ENCODE peak calls at places on chromosomes 1 and 21, in six cellular contexts. V is mesenchymal stem cell, B is IMR-90, L is H9, Z is H1, H is trophoblast cell. I is an unnamed sample.

GRCh38 chr1:16068356-16069270 is 4.8 kb downstream of the FAM131C start:
- DNase-seq in L (no peak), H (no peak), B (peak; percentile 20), V (peak; percentile 36), Z (no peak), I (no peak)

GRCh38 chr21:45531393-45532215 is 10.6 kb downstream of the SLC19A1 start:
- DNase-seq in L (no peak), Z (peak; percentile 45), H (no peak), B (no peak), V (no peak), I (no peak)

GRCh38 chr1:25167269-25168192 is 64.8 kb downstream of the SYF2 start:
- DNase-seq in V (no peak), H (no peak), Z (peak; percentile 43), L (no peak), B (no peak), I (no peak)

GRCh38 chr1:25148673-25149300 is 83.5 kb downstream of the SYF2 start:
- DNase-seq in Z (peak; percentile 49), V (no peak), H (peak; percentile 26), B (no peak), L (peak; percentile 52), I (no peak)

GRCh38 chr1:168628807-168629206 is 52.4 kb downstream of the XCL1 start:
- DNase-seq in V (peak; percentile 38), B (peak; percentile 5), H (peak; percentile 22), L (no peak), Z (no peak), I (no peak)

GRCh38 chr21:15893902-15894301 is 164.1 kb downstream of the USP25 start:
- DNase-seq in L (no peak), H (no peak), B (no peak), V (no peak), Z (no peak), I (no peak)

GRCh38 chr1:160127865-160128523 is 12.4 kb downstream of the ATP1A2 start:
- DNase-seq in V (peak; percentile 79), L (no peak), H (peak; percentile 43), B (peak; percentile 60), Z (no peak), I (no peak)

GRCh38 chr1:220784751-220785150 is 2.0 kb upstream of the MTARC1 start:
- DNase-seq in V (no peak), L (no peak), H (no peak), B (no peak), Z (no peak), I (no peak)

GRCh38 chr1:30540611-30541192 is 182.7 kb downstream of the MATN1 start:
- DNase-seq in L (no peak), B (no peak), Z (no peak), H (peak; percentile 2), V (no peak), I (no peak)

GRCh38 chr21:41601573-41602371 is 93.8 kb upstream of the TMPRSS2 start:
- DNase-seq in H (no peak), Z (no peak), L (no peak), V (no peak), B (peak; percentile 13), I (no peak)

DNA sequence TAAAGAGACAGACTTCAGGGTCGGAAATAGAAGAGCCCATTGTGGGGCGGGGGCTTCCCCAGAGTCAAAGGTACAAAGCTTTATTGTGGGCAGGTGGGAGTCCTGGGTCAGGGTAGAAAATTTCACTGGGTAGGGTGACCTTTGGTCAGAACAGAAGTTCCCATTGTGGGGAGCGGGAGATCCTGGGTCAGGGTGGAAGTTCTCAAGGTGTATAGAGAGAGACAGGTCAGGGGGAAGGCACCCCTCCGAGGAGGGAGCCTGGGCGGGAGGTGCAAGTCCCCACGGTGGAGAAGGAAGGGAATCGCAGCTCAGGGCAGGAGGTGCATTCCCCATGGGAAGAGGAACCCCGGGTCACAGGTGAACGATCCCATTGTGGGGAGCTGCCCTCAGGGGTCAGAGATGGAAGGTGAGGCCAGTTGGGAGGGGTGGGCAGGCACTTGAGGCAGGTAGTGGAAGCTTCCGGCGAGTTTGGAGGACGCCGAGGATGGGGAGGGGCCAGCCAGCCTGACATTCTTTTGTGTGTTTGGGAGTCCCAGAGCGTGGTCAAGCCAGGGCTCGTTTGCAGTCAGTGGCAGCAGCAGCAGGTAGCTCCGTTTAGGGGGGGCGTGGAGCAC is 596 bp downstream of the LYPLA2 start:
- DNase-seq in H (peak; percentile 60), Z (peak; percentile 63), L (peak; percentile 82), V (no peak), B (no peak), I (no peak)
- H3K27ac ChIP-seq in H (no peak overlapping the region), Z (no peak overlapping the region), L (no peak overlapping the region), V (peak overlapping the region; percentile 0), B (peak overlapping the region; percentile 70), I (no peak overlapping the region)

GRCh38 chr1:196205882-196206281 is 402.4 kb downstream of the KCNT2 start:
- DNase-seq in L (no peak), Z (no peak), H (no peak), V (no peak), B (no peak), I (no peak)
- H4K91ac ChIP-seq in L (no peak overlapping the region), Z (no peak overlapping the region), H (no peak overlapping the region), V (no peak overlapping the region), B (no peak overlapping the region), I (no peak overlapping the region)

GRCh38 chr1:110636149-110636935 is 30.2 kb upstream of the KCNA2 start:
- DNase-seq in B (no peak), H (no peak), L (no peak), Z (no peak), V (no peak), I (no peak)

GRCh38 chr1:110635434-110635833 is 29.3 kb upstream of the KCNA2 start:
- DNase-seq in B (no peak), L (no peak), Z (no peak), V (no peak), H (no peak), I (no peak)

GRCh38 chr1:110634086-110634454 is 27.9 kb upstream of the KCNA2 start:
- DNase-seq in Z (no peak), H (no peak), B (no peak), L (no peak), V (no peak), I (no peak)

GRCh38 chr1:110633646-110634030 is 27.5 kb upstream of the KCNA2 start:
- DNase-seq in Z (no peak), B (no peak), L (no peak), H (no peak), V (no peak), I (no peak)

DNA sequence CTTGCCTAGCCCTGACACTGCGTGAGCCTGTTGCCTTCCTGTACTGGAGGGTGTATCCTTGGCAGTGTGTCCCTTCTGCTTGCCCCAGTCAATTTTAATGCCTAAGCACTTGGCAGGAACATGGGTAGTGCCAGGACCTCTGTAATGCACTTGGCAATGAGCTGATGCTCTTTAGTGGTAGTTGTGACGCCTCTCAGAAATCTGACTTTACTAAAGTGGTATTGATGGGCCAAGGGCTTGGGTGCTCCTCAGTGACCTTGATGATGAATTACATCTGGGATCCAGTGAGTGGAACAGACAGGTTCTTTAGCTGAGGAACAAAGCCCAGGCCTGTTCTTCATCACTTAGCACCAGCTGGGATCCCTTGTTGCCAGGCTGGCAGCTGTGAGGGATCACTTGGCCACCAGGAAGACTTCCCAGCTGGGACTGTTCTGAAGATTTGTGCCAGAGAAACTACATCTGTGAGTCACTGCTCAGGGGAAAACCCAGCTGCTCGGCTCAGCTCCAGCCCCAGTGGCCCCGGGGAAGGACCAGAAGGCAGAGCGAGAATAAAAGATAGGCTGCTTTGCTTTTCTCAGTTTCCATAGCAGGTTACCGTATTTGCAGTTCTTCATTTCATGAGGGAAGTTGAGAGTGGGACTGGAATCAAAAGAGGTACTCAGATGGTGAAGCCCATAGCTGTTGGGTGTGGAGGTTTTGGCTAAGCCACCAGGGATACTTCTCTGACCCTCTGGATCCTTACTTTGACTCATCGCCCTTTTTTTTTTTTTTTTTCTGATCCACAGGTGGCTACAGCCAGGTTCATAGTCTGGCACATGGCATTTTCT is 28.5 kb upstream of the KCNA2 start:
- DNase-seq in H (peak; percentile 46), L (no peak), B (peak; percentile 76), Z (no peak), V (no peak), I (no peak)
- H3K4me1 ChIP-seq in H (no peaks in the 10 kb centered on the region), L (no peaks in the 10 kb centered on the region), B (peaks cover 3% of the 10 kb centered on the region), Z (no peaks in the 10 kb centered on the region), V (no peaks in the 10 kb centered on the region), I (no peaks in the 10 kb centered on the region)

GRCh38 chr1:111837398-111837797 is 81.7 kb downstream of the DDX20 start:
- DNase-seq in B (no peak), L (no peak), H (no peak), Z (no peak), V (no peak), I (no peak)
- H3K27ac ChIP-seq in B (no peak overlapping the region), L (no peak overlapping the region), H (no peak overlapping the region), Z (no peak overlapping the region), V (no peak overlapping the region), I (no peak overlapping the region)

GRCh38 chr1:66692681-66693080 is 59.6 kb upstream of the DYNLT5 start:
- DNase-seq in L (no peak), H (no peak), B (no peak), V (no peak), Z (no peak), I (no peak)

GRCh38 chr1:66690666-66691381 is 61.4 kb upstream of the DYNLT5 start:
- DNase-seq in V (peak; percentile 34), Z (no peak), B (no peak), L (no peak), H (no peak), I (no peak)

GRCh38 chr1:66695121-66695520 is 57.1 kb upstream of the DYNLT5 start:
- DNase-seq in H (no peak), B (no peak), V (peak; percentile 53), L (no peak), Z (no peak), I (peak; percentile 8)

GRCh38 chr1:66696771-66697170 is 55.5 kb upstream of the DYNLT5 start:
- DNase-seq in L (no peak), Z (no peak), H (peak; percentile 52), B (no peak), V (no peak), I (no peak)

GRCh38 chr1:66693856-66694255 is 58.4 kb upstream of the DYNLT5 start:
- DNase-seq in H (no peak), V (no peak), B (no peak), Z (no peak), L (no peak), I (no peak)
- H4K91ac ChIP-seq in H (no peak overlapping the region), V (no peak overlapping the region), B (no peak overlapping the region), Z (no peak overlapping the region), L (no peak overlapping the region), I (no peak overlapping the region)

GRCh38 chr1:214280386-214281029 is 451 bp upstream of the SMYD2 start:
- DNase-seq in Z (peak; percentile 67), B (peak; percentile 37), L (peak; percentile 63), V (peak; percentile 61), H (peak; percentile 66), I (peak; percentile 36)

GRCh38 chr1:214272964-214273533 is 7.9 kb upstream of the SMYD2 start:
- DNase-seq in B (no peak), V (no peak), H (peak; percentile 92), Z (no peak), L (no peak), I (no peak)

GRCh38 chr1:214277704-214278635 is 3.0 kb upstream of the SMYD2 start:
- DNase-seq in L (no peak), B (peak; percentile 34), Z (no peak), H (peak; percentile 97), V (no peak), I (no peak)

GRCh38 chr1:214281030-214281901 is at the start of gene SMYD2:
- DNase-seq in H (peak; percentile 76), Z (peak; percentile 85), B (peak; percentile 35), L (peak; percentile 73), V (peak; percentile 68), I (peak; percentile 52)

DNA sequence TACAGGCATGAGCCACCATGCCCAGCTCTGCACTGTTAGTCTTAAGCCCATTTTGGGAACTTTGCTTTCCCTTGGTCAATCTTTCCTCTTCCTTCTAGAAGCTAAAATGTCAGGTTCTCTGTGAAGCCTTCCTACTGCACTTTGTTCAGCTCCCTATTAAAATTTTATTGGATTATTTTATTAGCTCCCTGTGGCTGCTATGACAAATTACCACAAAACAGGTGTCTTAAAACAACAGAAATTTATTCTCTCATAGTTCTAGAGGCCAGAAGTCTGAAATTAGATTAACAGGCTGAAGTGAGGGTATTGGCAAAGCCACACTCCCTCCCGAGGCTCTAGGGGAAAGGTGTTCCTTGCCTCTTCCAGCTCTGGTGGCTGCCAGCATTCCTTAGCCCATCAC is 4.2 kb upstream of the SMYD2 start:
- DNase-seq in V (no peak), B (no peak), Z (no peak), H (peak; percentile 60), L (no peak), I (no peak)
- H3K4me1 ChIP-seq in V (peaks cover 4% of the 10 kb centered on the region), B (no peaks in the 10 kb centered on the region), Z (peaks cover 6% of the 10 kb centered on the region), H (peaks cover 11% of the 10 kb centered on the region), L (peaks cover 9% of the 10 kb centered on the region), I (peaks cover 2% of the 10 kb centered on the region)